ENCODE peak calls at places on chromosomes 12 and 14, in nine cellular contexts. H is fibroblast of mammary gland, Z is H9, Q is Peyer's patch, C is lower lobe of right lung, T is hepatocyte, X is endothelial cell, B is astrocyte of the spinal cord, Y is BJ. J is an unnamed sample.

GRCh38 chr12:112049351-112049750 is 36.1 kb downstream of the ERP29 start:
- DNase-seq in H (peak; percentile 15), Z (no peak), Q (no peak), C (no peak), T (no peak), X (no peak), B (no peak), Y (no peak), J (no peak)

GRCh38 chr12:114668151-114668891 is 15.7 kb downstream of the TBX3 start:
- DNase-seq in H (peak; percentile 87), Z (peak; percentile 95), Q (no peak), C (peak; percentile 73), T (peak; percentile 96), X (peak; percentile 72), B (peak; percentile 86), Y (no peak), J (no peak)

GRCh38 chr12:103841690-103842584 is 903 bp upstream of the NT5DC3 start:
- DNase-seq in H (peak; percentile 69), Z (peak; percentile 90), Q (peak; percentile 37), C (peak; percentile 68), T (peak; percentile 59), X (peak; percentile 50), B (peak; percentile 95), Y (peak; percentile 83), J (peak; percentile 54)

GRCh38 chr12:128906485-128907137 is 53.3 kb downstream of the GLT1D1 start:
- DNase-seq in H (no peak), Z (no peak), Q (no peak), C (no peak), T (no peak), X (no peak), B (no peak), Y (no peak), J (no peak)

GRCh38 chr12:108375986-108376663 is 37.0 kb upstream of the CMKLR1 start:
- DNase-seq in H (peak; percentile 41), Z (no peak), Q (no peak), C (no peak), T (no peak), X (no peak), B (peak; percentile 19), Y (no peak), J (no peak)

GRCh38 chr14:73293782-73294781 is 56.8 kb downstream of the PAPLN start:
- DNase-seq in H (peak; percentile 20), Z (no peak), Q (no peak), C (no peak), T (no peak), X (no peak), B (no peak), Y (no peak), J (no peak)

GRCh38 chr14:31360919-31361662 is 59.3 kb downstream of the HEATR5A start:
- DNase-seq in H (peak; percentile 67), Z (no peak), Q (no peak), C (no peak), T (no peak), X (no peak), B (peak; percentile 18), Y (peak; percentile 32), J (no peak)

GRCh38 chr12:65430571-65431306 is 152.3 kb downstream of the MSRB3 start:
- DNase-seq in H (peak; percentile 51), Z (no peak), Q (no peak), C (no peak), T (no peak), X (no peak), B (peak; percentile 81), Y (no peak), J (no peak)

GRCh38 chr12:119822046-119822445 is 55.1 kb downstream of the CIT start:
- DNase-seq in H (no peak), Z (no peak), Q (no peak), C (no peak), T (no peak), X (no peak), B (no peak), Y (no peak), J (no peak)

GRCh38 chr14:92914087-92914656 is 8.8 kb upstream of the CHGA start:
- DNase-seq in H (peak; percentile 14), Z (peak; percentile 70), Q (no peak), C (no peak), T (peak; percentile 76), X (peak; percentile 30), B (peak; percentile 5), Y (no peak), J (no peak)

GRCh38 chr12:123431951-123432886 is 4.3 kb downstream of the RILPL2 start:
- DNase-seq in H (no peak), Z (no peak), Q (no peak), C (peak; percentile 65), T (no peak), X (no peak), B (no peak), Y (no peak), J (peak; percentile 83)

GRCh38 chr12:31233061-31233730 is 92.8 kb downstream of the SINHCAF start:
- DNase-seq in H (no peak), Z (no peak), Q (no peak), C (no peak), T (no peak), X (no peak), B (no peak), Y (no peak), J (no peak)

GRCh38 chr12:40446385-40446784 is 221.6 kb downstream of the LRRK2 start:
- DNase-seq in H (peak; percentile 13), Z (no peak), Q (no peak), C (no peak), T (peak; percentile 31), X (no peak), B (peak; percentile 3), Y (no peak), J (no peak)

GRCh38 chr12:29611906-29612305 is 114.4 kb upstream of the OVCH1 start:
- DNase-seq in H (peak; percentile 93), Z (no peak), Q (no peak), C (no peak), T (no peak), X (no peak), B (peak; percentile 82), Y (peak; percentile 74), J (no peak)

GRCh38 chr12:65536876-65537661 is 258.6 kb downstream of the MSRB3 start:
- DNase-seq in H (peak; percentile 100), Z (no peak), Q (no peak), C (no peak), T (peak; percentile 69), X (no peak), B (peak; percentile 100), Y (peak; percentile 100), J (no peak)

GRCh38 chr12:64826234-64826633 is 1.8 kb downstream of the TBC1D30 start:
- DNase-seq in H (peak; percentile 56), Z (peak; percentile 86), Q (no peak), C (peak; percentile 64), T (peak; percentile 78), X (peak; percentile 70), B (peak; percentile 61), Y (no peak), J (no peak)

GRCh38 chr14:101557811-101558738 is 3.2 kb upstream of the DIO3 start:
- DNase-seq in H (no peak), Z (no peak), Q (no peak), C (peak; percentile 38), T (peak; percentile 54), X (no peak), B (no peak), Y (no peak), J (no peak)
- TF ChIP-seq CTCF in H (no peak), Z (peak; percentile 30), Q (no peak), C (no peak), T (peak; percentile 42), X (no peak), B (no peak), Y (peak; percentile 10), J (no peak)

GRCh38 chr14:104685216-104685997 is 4.0 kb upstream of the INF2 start:
- DNase-seq in H (no peak), Z (no peak), Q (no peak), C (no peak), T (peak; percentile 69), X (no peak), B (no peak), Y (no peak), J (no peak)
- TF ChIP-seq CTCF in H (no peak), Z (peak; percentile 33), Q (no peak), C (no peak), T (peak; percentile 27), X (no peak), B (peak; percentile 11), Y (no peak), J (no peak)

DNA sequence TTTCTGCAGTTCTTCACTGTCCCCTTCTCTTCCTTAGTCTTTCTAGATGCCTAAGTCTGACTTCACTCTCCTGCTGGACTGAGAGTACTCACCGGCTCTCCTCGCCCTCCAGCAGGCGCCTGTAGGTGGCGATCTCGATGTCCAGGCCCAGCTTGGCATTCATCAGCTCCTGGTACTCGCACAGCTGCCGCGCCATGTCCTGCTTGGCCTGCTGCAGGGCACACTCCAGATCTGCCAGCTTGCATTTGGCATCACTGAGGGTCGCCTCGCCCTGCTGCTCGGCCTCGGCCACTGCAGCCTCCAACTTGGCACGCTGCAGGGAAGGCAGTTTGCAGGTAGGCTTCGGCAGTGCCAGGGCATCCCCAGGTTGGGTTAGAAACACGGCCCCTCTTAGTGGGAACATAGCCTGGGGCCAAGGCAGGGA is 5.2 kb downstream of the KRT84 start:
- DNase-seq in H (peak; percentile 29), Z (peak; percentile 81), Q (no peak), C (peak; percentile 46), T (peak; percentile 48), X (peak; percentile 65), B (peak; percentile 16), Y (no peak), J (no peak)
- TF ChIP-seq CTCF in H (peak; percentile 48), Z (peak; percentile 69), Q (peak; percentile 22), C (peak; percentile 51), T (peak; percentile 45), X (peak; percentile 45), B (peak; percentile 68), Y (peak; percentile 64), J (no peak)

GRCh38 chr14:100538566-100539318 is 48.5 kb downstream of the BEGAIN start:
- DNase-seq in H (no peak), Z (no peak), Q (no peak), C (peak; percentile 41), T (no peak), X (no peak), B (no peak), Y (no peak), J (peak; percentile 45)

GRCh38 chr14:100539766-100540140 is 47.5 kb downstream of the BEGAIN start:
- DNase-seq in H (no peak), Z (no peak), Q (no peak), C (peak; percentile 27), T (no peak), X (no peak), B (no peak), Y (no peak), J (peak; percentile 15)

GRCh38 chr14:100540141-100540925 is 46.9 kb downstream of the BEGAIN start:
- DNase-seq in H (no peak), Z (peak; percentile 74), Q (no peak), C (peak; percentile 37), T (no peak), X (peak; percentile 75), B (no peak), Y (no peak), J (peak; percentile 23)

GRCh38 chr14:100537701-100538565 is 49.3 kb downstream of the BEGAIN start:
- DNase-seq in H (no peak), Z (peak; percentile 35), Q (no peak), C (peak; percentile 36), T (no peak), X (no peak), B (no peak), Y (no peak), J (peak; percentile 34)

DNA sequence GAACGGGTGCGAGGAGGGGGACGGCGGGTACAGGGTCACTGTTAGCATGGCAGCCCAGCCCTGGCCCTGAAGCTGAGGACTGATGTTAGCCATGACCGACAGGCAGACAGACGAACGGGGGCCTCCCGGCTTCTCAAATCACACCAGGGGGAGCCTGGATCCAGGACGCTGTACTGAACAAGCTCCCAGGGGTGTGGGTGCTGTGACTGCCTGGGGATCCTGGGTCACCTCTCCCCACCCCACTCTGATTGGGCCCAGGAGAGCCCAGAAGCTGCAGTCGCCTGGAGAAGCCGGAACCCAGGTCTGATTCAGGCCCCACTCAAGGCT is 47.9 kb downstream of the BEGAIN start:
- DNase-seq in H (no peak), Z (no peak), Q (no peak), C (no peak), T (no peak), X (no peak), B (no peak), Y (no peak), J (no peak)
- TF ChIP-seq CTCF in H (no peak), Z (no peak), Q (no peak), C (no peak), T (no peak), X (no peak), B (no peak), Y (no peak), J (no peak)

J was measured in CD14-positive monocyte.